ENCODE peak calls at places on chromosomes 2 and 18, in four cellular contexts. One of them, this sample, is unnamed.
A peak's percentile ranks its signal among the peaks of the same experiment; 100 is the strongest.

GRCh38 chr2:217714268-217714643 is 288.5 kb downstream of the TNS1 start:
- DNase-seq in midbrain: peak; percentile 92
- DNase-seq in fibroblast of the aortic adventitia: peak; percentile 43
- DNase-seq in iPS-NIHi11: peak; percentile 15
- DNase-seq in this sample: no peak

GRCh38 chr2:119423041-119423440 is 8.6 kb upstream of the TMEM37 start:
- DNase-seq in midbrain: no peak
- DNase-seq in fibroblast of the aortic adventitia: no peak
- DNase-seq in iPS-NIHi11: no peak
- DNase-seq in this sample: no peak

GRCh38 chr2:231576465-231576864 is 16.2 kb upstream of the TEX44 start:
- DNase-seq in midbrain: no peak
- DNase-seq in fibroblast of the aortic adventitia: no peak
- DNase-seq in iPS-NIHi11: no peak
- DNase-seq in this sample: no peak

GRCh38 chr2:10284108-10284870 is 18.4 kb upstream of the HPCAL1 start:
- DNase-seq in midbrain: peak; percentile 84
- DNase-seq in fibroblast of the aortic adventitia: no peak
- DNase-seq in iPS-NIHi11: no peak
- DNase-seq in this sample: no peak

GRCh38 chr18:29034113-29034856 is 857.4 kb upstream of the CDH2 start:
- DNase-seq in midbrain: no peak
- DNase-seq in fibroblast of the aortic adventitia: peak; percentile 4
- DNase-seq in iPS-NIHi11: no peak
- DNase-seq in this sample: no peak

GRCh38 chr2:231010201-231010730 is 14.3 kb downstream of the SPATA3 start:
- DNase-seq in midbrain: no peak
- DNase-seq in fibroblast of the aortic adventitia: no peak
- DNase-seq in iPS-NIHi11: no peak
- DNase-seq in this sample: no peak

GRCh38 chr2:231549446-231550239 is 19.4 kb upstream of the NMUR1 start:
- DNase-seq in midbrain: no peak
- DNase-seq in fibroblast of the aortic adventitia: no peak
- DNase-seq in iPS-NIHi11: no peak
- DNase-seq in this sample: no peak

GRCh38 chr18:70553245-70553960 is 264.6 kb downstream of the SOCS6 start:
- DNase-seq in midbrain: no peak
- DNase-seq in fibroblast of the aortic adventitia: no peak
- DNase-seq in iPS-NIHi11: no peak
- DNase-seq in this sample: no peak

GRCh38 chr2:186433040-186433439 is 53.0 kb upstream of the ZC3H15 start:
- DNase-seq in midbrain: no peak
- DNase-seq in fibroblast of the aortic adventitia: no peak
- DNase-seq in iPS-NIHi11: no peak
- DNase-seq in this sample: no peak

GRCh38 chr2:63676135-63676534 is 87.4 kb downstream of the MDH1 start:
- DNase-seq in midbrain: no peak
- DNase-seq in fibroblast of the aortic adventitia: peak; percentile 36
- DNase-seq in iPS-NIHi11: no peak
- DNase-seq in this sample: no peak

GRCh38 chr2:105576440-105577241 is 168.1 kb upstream of the NCK2 start:
- DNase-seq in midbrain: peak; percentile 47
- DNase-seq in fibroblast of the aortic adventitia: peak; percentile 59
- DNase-seq in iPS-NIHi11: peak; percentile 63
- DNase-seq in this sample: peak; percentile 49

GRCh38 chr18:74353169-74353775 is 37.6 kb downstream of the C18orf63 start:
- DNase-seq in midbrain: peak; percentile 89
- DNase-seq in fibroblast of the aortic adventitia: peak; percentile 87
- DNase-seq in iPS-NIHi11: peak; percentile 53
- DNase-seq in this sample: peak; percentile 64